ENCODE peak calls at places on chromosomes 13 and 19, in ten cellular contexts. One of them, this sample, is unnamed.

GRCh38 chr13:111506621-111507020 is 186.2 kb downstream of the TEX29 start:
- DNase-seq in EL: no peak
- DNase-seq in mammary epithelial cell: no peak
- DNase-seq in neural crest cell: no peak
- DNase-seq in NCI-H748 treated with DMSO at 0.1 percent for 48 hours: no peak
- DNase-seq in psoas muscle: no peak
- DNase-seq in foreskin fibroblast: no peak
- DNase-seq in M059J: no peak
- DNase-seq in frontal cortex: no peak
- DNase-seq in activated CD4-positive, alpha-beta T cell treated with anti-CD3 and anti-CD28 coated beads, Interleukin-2, amount 50 U/mL, for 24 hours: no peak
- DNase-seq in this sample: no peak

GRCh38 chr13:111479412-111479811 is 159.0 kb downstream of the TEX29 start:
- DNase-seq in NCI-H748 treated with DMSO at 0.1 percent for 48 hours: no peak
- DNase-seq in M059J: no peak
- DNase-seq in mammary epithelial cell: no peak
- DNase-seq in foreskin fibroblast: no peak
- DNase-seq in psoas muscle: no peak
- DNase-seq in EL: no peak
- DNase-seq in frontal cortex: no peak
- DNase-seq in neural crest cell: no peak
- DNase-seq in activated CD4-positive, alpha-beta T cell treated with anti-CD3 and anti-CD28 coated beads, Interleukin-2, amount 50 U/mL, for 24 hours: no peak
- DNase-seq in this sample: no peak

GRCh38 chr19:7618771-7619510 is 10.4 kb downstream of the XAB2 start:
- DNase-seq in frontal cortex: no peak
- DNase-seq in M059J: no peak
- DNase-seq in mammary epithelial cell: no peak
- DNase-seq in foreskin fibroblast: no peak
- DNase-seq in NCI-H748 treated with DMSO at 0.1 percent for 48 hours: no peak
- DNase-seq in activated CD4-positive, alpha-beta T cell treated with anti-CD3 and anti-CD28 coated beads, Interleukin-2, amount 50 U/mL, for 24 hours: no peak
- DNase-seq in neural crest cell: no peak
- DNase-seq in EL: no peak
- DNase-seq in psoas muscle: no peak
- DNase-seq in this sample: no peak

GRCh38 chr13:113049981-113050380 is 55.6 kb upstream of the F7 start:
- DNase-seq in NCI-H748 treated with DMSO at 0.1 percent for 48 hours: no peak
- DNase-seq in M059J: no peak
- DNase-seq in foreskin fibroblast: peak
- DNase-seq in activated CD4-positive, alpha-beta T cell treated with anti-CD3 and anti-CD28 coated beads, Interleukin-2, amount 50 U/mL, for 24 hours: no peak
- DNase-seq in EL: no peak
- DNase-seq in psoas muscle: no peak
- DNase-seq in frontal cortex: no peak
- DNase-seq in mammary epithelial cell: no peak
- DNase-seq in neural crest cell: no peak
- DNase-seq in this sample: no peak

GRCh38 chr19:1860133-1860775 is 3.1 kb downstream of the KLF16 start:
- DNase-seq in EL: peak
- DNase-seq in neural crest cell: no peak
- DNase-seq in M059J: peak
- DNase-seq in frontal cortex: no peak
- DNase-seq in NCI-H748 treated with DMSO at 0.1 percent for 48 hours: no peak
- DNase-seq in foreskin fibroblast: peak
- DNase-seq in mammary epithelial cell: no peak
- DNase-seq in activated CD4-positive, alpha-beta T cell treated with anti-CD3 and anti-CD28 coated beads, Interleukin-2, amount 50 U/mL, for 24 hours: no peak
- DNase-seq in psoas muscle: peak
- DNase-seq in this sample: peak

GRCh38 chr19:674282-675151 is 1.7 kb upstream of the FSTL3 start:
- DNase-seq in EL: no peak
- DNase-seq in activated CD4-positive, alpha-beta T cell treated with anti-CD3 and anti-CD28 coated beads, Interleukin-2, amount 50 U/mL, for 24 hours: no peak
- DNase-seq in M059J: no peak
- DNase-seq in mammary epithelial cell: no peak
- DNase-seq in psoas muscle: no peak
- DNase-seq in neural crest cell: no peak
- DNase-seq in foreskin fibroblast: no peak
- DNase-seq in frontal cortex: peak
- DNase-seq in NCI-H748 treated with DMSO at 0.1 percent for 48 hours: no peak
- DNase-seq in this sample: no peak

GRCh38 chr19:14406645-14407331 is 12.4 kb downstream of the DDX39A start:
- DNase-seq in NCI-H748 treated with DMSO at 0.1 percent for 48 hours: no peak
- DNase-seq in frontal cortex: peak
- DNase-seq in neural crest cell: no peak
- DNase-seq in foreskin fibroblast: no peak
- DNase-seq in psoas muscle: no peak
- DNase-seq in activated CD4-positive, alpha-beta T cell treated with anti-CD3 and anti-CD28 coated beads, Interleukin-2, amount 50 U/mL, for 24 hours: no peak
- DNase-seq in mammary epithelial cell: no peak
- DNase-seq in EL: no peak
- DNase-seq in M059J: no peak
- DNase-seq in this sample: no peak

GRCh38 chr13:24863748-24864540 is 100.0 kb downstream of the RNF17 start:
- DNase-seq in mammary epithelial cell: no peak
- DNase-seq in activated CD4-positive, alpha-beta T cell treated with anti-CD3 and anti-CD28 coated beads, Interleukin-2, amount 50 U/mL, for 24 hours: no peak
- DNase-seq in frontal cortex: no peak
- DNase-seq in M059J: no peak
- DNase-seq in EL: no peak
- DNase-seq in neural crest cell: no peak
- DNase-seq in NCI-H748 treated with DMSO at 0.1 percent for 48 hours: no peak
- DNase-seq in foreskin fibroblast: no peak
- DNase-seq in psoas muscle: no peak
- DNase-seq in this sample: peak

GRCh38 chr13:114161644-114162532 is 17.2 kb upstream of the CFAP97D2 start:
- DNase-seq in frontal cortex: no peak
- DNase-seq in NCI-H748 treated with DMSO at 0.1 percent for 48 hours: no peak
- DNase-seq in neural crest cell: no peak
- DNase-seq in EL: peak
- DNase-seq in M059J: no peak
- DNase-seq in foreskin fibroblast: peak
- DNase-seq in activated CD4-positive, alpha-beta T cell treated with anti-CD3 and anti-CD28 coated beads, Interleukin-2, amount 50 U/mL, for 24 hours: no peak
- DNase-seq in psoas muscle: peak
- DNase-seq in mammary epithelial cell: no peak
- DNase-seq in this sample: peak

GRCh38 chr19:31226536-31226935 is 122.7 kb downstream of the TSHZ3 start:
- DNase-seq in EL: peak
- DNase-seq in mammary epithelial cell: no peak
- DNase-seq in NCI-H748 treated with DMSO at 0.1 percent for 48 hours: no peak
- DNase-seq in psoas muscle: no peak
- DNase-seq in foreskin fibroblast: peak
- DNase-seq in neural crest cell: no peak
- DNase-seq in M059J: no peak
- DNase-seq in activated CD4-positive, alpha-beta T cell treated with anti-CD3 and anti-CD28 coated beads, Interleukin-2, amount 50 U/mL, for 24 hours: no peak
- DNase-seq in frontal cortex: no peak
- DNase-seq in this sample: no peak

GRCh38 chr13:97339019-97339988 is 94.7 kb upstream of the RAP2A start:
- DNase-seq in mammary epithelial cell: peak
- DNase-seq in activated CD4-positive, alpha-beta T cell treated with anti-CD3 and anti-CD28 coated beads, Interleukin-2, amount 50 U/mL, for 24 hours: no peak
- DNase-seq in frontal cortex: no peak
- DNase-seq in foreskin fibroblast: peak
- DNase-seq in NCI-H748 treated with DMSO at 0.1 percent for 48 hours: no peak
- DNase-seq in psoas muscle: peak
- DNase-seq in M059J: peak
- DNase-seq in neural crest cell: no peak
- DNase-seq in EL: peak
- DNase-seq in this sample: peak

GRCh38 chr13:90015565-90016507 is 1331.7 kb upstream of the MIR17HG start:
- DNase-seq in mammary epithelial cell: peak
- DNase-seq in frontal cortex: no peak
- DNase-seq in activated CD4-positive, alpha-beta T cell treated with anti-CD3 and anti-CD28 coated beads, Interleukin-2, amount 50 U/mL, for 24 hours: no peak
- DNase-seq in neural crest cell: no peak
- DNase-seq in EL: peak
- DNase-seq in psoas muscle: no peak
- DNase-seq in M059J: peak
- DNase-seq in foreskin fibroblast: no peak
- DNase-seq in NCI-H748 treated with DMSO at 0.1 percent for 48 hours: no peak
- DNase-seq in this sample: peak

GRCh38 chr13:74204606-74205312 is 70.6 kb upstream of the KLF12 start:
- DNase-seq in M059J: peak
- DNase-seq in mammary epithelial cell: no peak
- DNase-seq in foreskin fibroblast: no peak
- DNase-seq in EL: peak
- DNase-seq in frontal cortex: no peak
- DNase-seq in NCI-H748 treated with DMSO at 0.1 percent for 48 hours: no peak
- DNase-seq in psoas muscle: no peak
- DNase-seq in neural crest cell: no peak
- DNase-seq in activated CD4-positive, alpha-beta T cell treated with anti-CD3 and anti-CD28 coated beads, Interleukin-2, amount 50 U/mL, for 24 hours: no peak
- DNase-seq in this sample: peak

GRCh38 chr19:46818812-46819211 is 30.4 kb upstream of the SLC1A5 start:
- DNase-seq in frontal cortex: no peak
- DNase-seq in EL: peak
- DNase-seq in neural crest cell: no peak
- DNase-seq in psoas muscle: no peak
- DNase-seq in M059J: peak
- DNase-seq in activated CD4-positive, alpha-beta T cell treated with anti-CD3 and anti-CD28 coated beads, Interleukin-2, amount 50 U/mL, for 24 hours: no peak
- DNase-seq in mammary epithelial cell: no peak
- DNase-seq in foreskin fibroblast: no peak
- DNase-seq in NCI-H748 treated with DMSO at 0.1 percent for 48 hours: no peak
- DNase-seq in this sample: peak

GRCh38 chr19:47200530-47200929 is 30.5 kb downstream of the BBC3 start:
- DNase-seq in frontal cortex: no peak
- DNase-seq in psoas muscle: no peak
- DNase-seq in mammary epithelial cell: no peak
- DNase-seq in M059J: no peak
- DNase-seq in activated CD4-positive, alpha-beta T cell treated with anti-CD3 and anti-CD28 coated beads, Interleukin-2, amount 50 U/mL, for 24 hours: no peak
- DNase-seq in foreskin fibroblast: no peak
- DNase-seq in EL: no peak
- DNase-seq in NCI-H748 treated with DMSO at 0.1 percent for 48 hours: no peak
- DNase-seq in neural crest cell: no peak
- DNase-seq in this sample: no peak

GRCh38 chr13:101942535-101943157 is 459.2 kb downstream of the FGF14 start:
- DNase-seq in M059J: no peak
- DNase-seq in mammary epithelial cell: no peak
- DNase-seq in psoas muscle: no peak
- DNase-seq in foreskin fibroblast: no peak
- DNase-seq in activated CD4-positive, alpha-beta T cell treated with anti-CD3 and anti-CD28 coated beads, Interleukin-2, amount 50 U/mL, for 24 hours: no peak
- DNase-seq in NCI-H748 treated with DMSO at 0.1 percent for 48 hours: no peak
- DNase-seq in frontal cortex: no peak
- DNase-seq in EL: no peak
- DNase-seq in neural crest cell: no peak
- DNase-seq in this sample: no peak

GRCh38 chr19:42253245-42254082 is 1.5 kb downstream of the ERF start:
- DNase-seq in EL: peak
- DNase-seq in psoas muscle: peak
- DNase-seq in neural crest cell: peak
- DNase-seq in foreskin fibroblast: peak
- DNase-seq in mammary epithelial cell: peak
- DNase-seq in M059J: peak
- DNase-seq in frontal cortex: peak
- DNase-seq in activated CD4-positive, alpha-beta T cell treated with anti-CD3 and anti-CD28 coated beads, Interleukin-2, amount 50 U/mL, for 24 hours: no peak
- DNase-seq in NCI-H748 treated with DMSO at 0.1 percent for 48 hours: peak
- DNase-seq in this sample: peak

GRCh38 chr19:6020972-6021805 is 43.2 kb upstream of the RANBP3 start:
- DNase-seq in activated CD4-positive, alpha-beta T cell treated with anti-CD3 and anti-CD28 coated beads, Interleukin-2, amount 50 U/mL, for 24 hours: no peak
- DNase-seq in foreskin fibroblast: no peak
- DNase-seq in M059J: no peak
- DNase-seq in psoas muscle: no peak
- DNase-seq in EL: no peak
- DNase-seq in mammary epithelial cell: no peak
- DNase-seq in NCI-H748 treated with DMSO at 0.1 percent for 48 hours: peak
- DNase-seq in frontal cortex: no peak
- DNase-seq in neural crest cell: no peak
- DNase-seq in this sample: no peak

GRCh38 chr13:41017153-41017552 is 2.0 kb downstream of the ELF1 start:
- DNase-seq in psoas muscle: no peak
- DNase-seq in activated CD4-positive, alpha-beta T cell treated with anti-CD3 and anti-CD28 coated beads, Interleukin-2, amount 50 U/mL, for 24 hours: no peak
- DNase-seq in foreskin fibroblast: no peak
- DNase-seq in M059J: no peak
- DNase-seq in NCI-H748 treated with DMSO at 0.1 percent for 48 hours: peak
- DNase-seq in frontal cortex: no peak
- DNase-seq in neural crest cell: no peak
- DNase-seq in EL: no peak
- DNase-seq in mammary epithelial cell: peak
- DNase-seq in this sample: no peak

GRCh38 chr19:9008667-9009066 is 1.5 kb downstream of the MUC16 start:
- DNase-seq in neural crest cell: no peak
- DNase-seq in psoas muscle: no peak
- DNase-seq in foreskin fibroblast: no peak
- DNase-seq in frontal cortex: no peak
- DNase-seq in mammary epithelial cell: no peak
- DNase-seq in activated CD4-positive, alpha-beta T cell treated with anti-CD3 and anti-CD28 coated beads, Interleukin-2, amount 50 U/mL, for 24 hours: no peak
- DNase-seq in EL: no peak
- DNase-seq in M059J: no peak
- DNase-seq in NCI-H748 treated with DMSO at 0.1 percent for 48 hours: no peak
- DNase-seq in this sample: no peak

GRCh38 chr19:6071103-6071485 is 39.2 kb downstream of the RFX2 start:
- DNase-seq in activated CD4-positive, alpha-beta T cell treated with anti-CD3 and anti-CD28 coated beads, Interleukin-2, amount 50 U/mL, for 24 hours: no peak
- DNase-seq in M059J: no peak
- DNase-seq in neural crest cell: no peak
- DNase-seq in frontal cortex: no peak
- DNase-seq in mammary epithelial cell: no peak
- DNase-seq in psoas muscle: no peak
- DNase-seq in EL: peak
- DNase-seq in foreskin fibroblast: peak
- DNase-seq in NCI-H748 treated with DMSO at 0.1 percent for 48 hours: no peak
- DNase-seq in this sample: peak

GRCh38 chr13:102039264-102039663 is 362.6 kb downstream of the FGF14 start:
- DNase-seq in psoas muscle: no peak
- DNase-seq in mammary epithelial cell: no peak
- DNase-seq in foreskin fibroblast: no peak
- DNase-seq in EL: no peak
- DNase-seq in frontal cortex: no peak
- DNase-seq in activated CD4-positive, alpha-beta T cell treated with anti-CD3 and anti-CD28 coated beads, Interleukin-2, amount 50 U/mL, for 24 hours: no peak
- DNase-seq in M059J: no peak
- DNase-seq in NCI-H748 treated with DMSO at 0.1 percent for 48 hours: no peak
- DNase-seq in neural crest cell: no peak
- DNase-seq in this sample: no peak

GRCh38 chr19:36771275-36772231 is 1.1 kb downstream of the ZNF850 start:
- DNase-seq in activated CD4-positive, alpha-beta T cell treated with anti-CD3 and anti-CD28 coated beads, Interleukin-2, amount 50 U/mL, for 24 hours: no peak
- DNase-seq in foreskin fibroblast: peak
- DNase-seq in frontal cortex: no peak
- DNase-seq in M059J: peak
- DNase-seq in mammary epithelial cell: peak
- DNase-seq in psoas muscle: peak
- DNase-seq in neural crest cell: peak
- DNase-seq in NCI-H748 treated with DMSO at 0.1 percent for 48 hours: no peak
- DNase-seq in EL: peak
- DNase-seq in this sample: peak

GRCh38 chr13:64074989-64075474 is 2659.4 kb upstream of the PCDH20 start:
- DNase-seq in NCI-H748 treated with DMSO at 0.1 percent for 48 hours: no peak
- DNase-seq in frontal cortex: no peak
- DNase-seq in M059J: peak
- DNase-seq in EL: no peak
- DNase-seq in mammary epithelial cell: no peak
- DNase-seq in psoas muscle: no peak
- DNase-seq in neural crest cell: no peak
- DNase-seq in foreskin fibroblast: no peak
- DNase-seq in activated CD4-positive, alpha-beta T cell treated with anti-CD3 and anti-CD28 coated beads, Interleukin-2, amount 50 U/mL, for 24 hours: no peak
- DNase-seq in this sample: no peak

GRCh38 chr19:3061214-3062161 is 807 bp downstream of the TLE5 start:
- DNase-seq in NCI-H748 treated with DMSO at 0.1 percent for 48 hours: no peak
- DNase-seq in mammary epithelial cell: no peak
- DNase-seq in activated CD4-positive, alpha-beta T cell treated with anti-CD3 and anti-CD28 coated beads, Interleukin-2, amount 50 U/mL, for 24 hours: peak
- DNase-seq in foreskin fibroblast: peak
- DNase-seq in M059J: no peak
- DNase-seq in neural crest cell: no peak
- DNase-seq in EL: peak
- DNase-seq in frontal cortex: peak
- DNase-seq in psoas muscle: peak
- DNase-seq in this sample: peak

GRCh38 chr13:83819611-83820010 is 62.7 kb downstream of the SLITRK1 start:
- DNase-seq in frontal cortex: no peak
- DNase-seq in EL: peak
- DNase-seq in NCI-H748 treated with DMSO at 0.1 percent for 48 hours: no peak
- DNase-seq in neural crest cell: no peak
- DNase-seq in foreskin fibroblast: peak
- DNase-seq in activated CD4-positive, alpha-beta T cell treated with anti-CD3 and anti-CD28 coated beads, Interleukin-2, amount 50 U/mL, for 24 hours: no peak
- DNase-seq in mammary epithelial cell: no peak
- DNase-seq in M059J: peak
- DNase-seq in psoas muscle: no peak
- DNase-seq in this sample: peak

GRCh38 chr13:45242070-45242469 is 41.2 kb upstream of the KCTD4 start:
- DNase-seq in frontal cortex: no peak
- DNase-seq in foreskin fibroblast: peak
- DNase-seq in NCI-H748 treated with DMSO at 0.1 percent for 48 hours: no peak
- DNase-seq in mammary epithelial cell: peak
- DNase-seq in M059J: peak
- DNase-seq in activated CD4-positive, alpha-beta T cell treated with anti-CD3 and anti-CD28 coated beads, Interleukin-2, amount 50 U/mL, for 24 hours: no peak
- DNase-seq in neural crest cell: no peak
- DNase-seq in psoas muscle: no peak
- DNase-seq in EL: peak
- DNase-seq in this sample: peak

GRCh38 chr19:18865106-18865972 is 30.6 kb downstream of the CERS1 start:
- DNase-seq in foreskin fibroblast: no peak
- DNase-seq in neural crest cell: no peak
- DNase-seq in frontal cortex: no peak
- DNase-seq in NCI-H748 treated with DMSO at 0.1 percent for 48 hours: no peak
- DNase-seq in EL: no peak
- DNase-seq in activated CD4-positive, alpha-beta T cell treated with anti-CD3 and anti-CD28 coated beads, Interleukin-2, amount 50 U/mL, for 24 hours: no peak
- DNase-seq in mammary epithelial cell: no peak
- DNase-seq in psoas muscle: peak
- DNase-seq in M059J: no peak
- DNase-seq in this sample: no peak

This sample was measured in choroid plexus epithelial cell.